ENCODE peak calls at places on chromosomes 11 and 22, in four cellular contexts. One of them, this sample, is unnamed.

GRCh38 chr11:95138448-95138847 is 48.8 kb downstream of the ENDOD1 start:
- DNase-seq in KBM-7: peak; percentile 16
- DNase-seq in posterior cingulate gyrus: no peak
- DNase-seq in fibroblast of the conjunctiva: no peak
- DNase-seq in this sample: no peak

GRCh38 chr11:1126935-1127663 is 30.7 kb upstream of the MUC5AC start:
- DNase-seq in KBM-7: no peak
- DNase-seq in posterior cingulate gyrus: no peak
- DNase-seq in fibroblast of the conjunctiva: no peak
- DNase-seq in this sample: no peak

GRCh38 chr22:29041408-29041807 is 20.2 kb downstream of the C22orf31 start:
- DNase-seq in KBM-7: no peak
- DNase-seq in posterior cingulate gyrus: no peak
- DNase-seq in fibroblast of the conjunctiva: no peak
- DNase-seq in this sample: no peak

GRCh38 chr11:126712017-126712625 is 288.4 kb downstream of the KIRREL3 start:
- DNase-seq in KBM-7: no peak
- DNase-seq in posterior cingulate gyrus: peak; percentile 56
- DNase-seq in fibroblast of the conjunctiva: no peak
- DNase-seq in this sample: no peak

GRCh38 chr11:3893311-3893710 is 37.8 kb downstream of the STIM1 start:
- DNase-seq in KBM-7: no peak
- DNase-seq in posterior cingulate gyrus: no peak
- DNase-seq in fibroblast of the conjunctiva: no peak
- DNase-seq in this sample: no peak

GRCh38 chr11:66886671-66887221 is 29.9 kb downstream of the LRFN4 start:
- DNase-seq in KBM-7: no peak
- DNase-seq in posterior cingulate gyrus: no peak
- DNase-seq in fibroblast of the conjunctiva: no peak
- DNase-seq in this sample: no peak

GRCh38 chr11:57493507-57494503 is 21.7 kb downstream of the SLC43A1 start:
- DNase-seq in KBM-7: peak; percentile 59
- DNase-seq in posterior cingulate gyrus: no peak
- DNase-seq in fibroblast of the conjunctiva: no peak
- DNase-seq in this sample: peak; percentile 60

GRCh38 chr11:37109205-37109585 is 511.2 kb upstream of the RAG2 start:
- DNase-seq in KBM-7: no peak
- DNase-seq in posterior cingulate gyrus: no peak
- DNase-seq in fibroblast of the conjunctiva: no peak
- DNase-seq in this sample: no peak

GRCh38 chr11:117875397-117876048 is 935 bp downstream of the FXYD6 start:
- DNase-seq in KBM-7: no peak
- DNase-seq in posterior cingulate gyrus: peak; percentile 60
- DNase-seq in fibroblast of the conjunctiva: no peak
- DNase-seq in this sample: no peak

GRCh38 chr11:21066030-21066429 is 396.6 kb downstream of the NELL1 start:
- DNase-seq in KBM-7: no peak
- DNase-seq in posterior cingulate gyrus: no peak
- DNase-seq in fibroblast of the conjunctiva: no peak
- DNase-seq in this sample: no peak

GRCh38 chr22:38314992-38315800 is 2.0 kb downstream of the CSNK1E start:
- DNase-seq in KBM-7: no peak
- DNase-seq in posterior cingulate gyrus: peak; percentile 48
- DNase-seq in fibroblast of the conjunctiva: no peak
- DNase-seq in this sample: no peak

GRCh38 chr11:64791781-64792291 is 11.2 kb downstream of the MAP4K2 start:
- DNase-seq in KBM-7: no peak
- DNase-seq in posterior cingulate gyrus: peak; percentile 11
- DNase-seq in fibroblast of the conjunctiva: no peak
- DNase-seq in this sample: no peak

GRCh38 chr11:56394381-56394780 is 18.1 kb upstream of the OR5AL1 start:
- DNase-seq in KBM-7: no peak
- DNase-seq in posterior cingulate gyrus: no peak
- DNase-seq in fibroblast of the conjunctiva: no peak
- DNase-seq in this sample: no peak

GRCh38 chr11:8544807-8545206 is 49.2 kb downstream of the STK33 start:
- DNase-seq in KBM-7: no peak
- DNase-seq in posterior cingulate gyrus: no peak
- DNase-seq in fibroblast of the conjunctiva: no peak
- DNase-seq in this sample: no peak

GRCh38 chr22:33579448-33580093 is 340.7 kb downstream of the LARGE1 start:
- DNase-seq in KBM-7: peak; percentile 46
- DNase-seq in posterior cingulate gyrus: no peak
- DNase-seq in fibroblast of the conjunctiva: no peak
- DNase-seq in this sample: peak; percentile 0

GRCh38 chr22:28629420-28630184 is 50.0 kb downstream of the TTC28 start:
- DNase-seq in KBM-7: no peak
- DNase-seq in posterior cingulate gyrus: no peak
- DNase-seq in fibroblast of the conjunctiva: no peak
- DNase-seq in this sample: no peak

GRCh38 chr22:25202290-25202921 is 2.7 kb downstream of the CRYBB3 start:
- DNase-seq in KBM-7: peak; percentile 55
- DNase-seq in posterior cingulate gyrus: no peak
- DNase-seq in fibroblast of the conjunctiva: peak; percentile 23
- DNase-seq in this sample: peak; percentile 55

GRCh38 chr11:28793282-28793738 is 685.1 kb downstream of the METTL15 start:
- DNase-seq in KBM-7: no peak
- DNase-seq in posterior cingulate gyrus: no peak
- DNase-seq in fibroblast of the conjunctiva: no peak
- DNase-seq in this sample: no peak

GRCh38 chr11:86577663-86578636 is 94.5 kb downstream of the ME3 start:
- DNase-seq in KBM-7: no peak
- DNase-seq in posterior cingulate gyrus: no peak
- DNase-seq in fibroblast of the conjunctiva: peak; percentile 84
- DNase-seq in this sample: peak; percentile 80

GRCh38 chr11:117395476-117395875 is 67.8 kb downstream of the CEP164 start:
- DNase-seq in KBM-7: no peak
- DNase-seq in posterior cingulate gyrus: no peak
- DNase-seq in fibroblast of the conjunctiva: no peak
- DNase-seq in this sample: no peak

This sample was measured in RWPE1.